ENCODE peak calls at places on chromosome 7, in eight cellular contexts. One of them, this sample, is unnamed.

GRCh38 chr7:111107576-111107975 is 16.6 kb downstream of the LRRN3 start:
- DNase-seq in testis: no peak
- DNase-seq in posterior vena cava: no peak
- DNase-seq in T-helper 2 cell: no peak
- DNase-seq in globus pallidus: no peak
- DNase-seq in cerebellum: no peak
- DNase-seq in GM03348: no peak
- DNase-seq in EH: no peak
- DNase-seq in this sample: no peak

GRCh38 chr7:150463461-150463860 is 13.0 kb downstream of the GIMAP8 start:
- DNase-seq in testis: no peak
- DNase-seq in posterior vena cava: no peak
- DNase-seq in T-helper 2 cell: no peak
- DNase-seq in globus pallidus: no peak
- DNase-seq in cerebellum: no peak
- DNase-seq in GM03348: no peak
- DNase-seq in EH: no peak
- DNase-seq in this sample: no peak

GRCh38 chr7:155987681-155988080 is 175.4 kb upstream of the SHH start:
- DNase-seq in testis: no peak
- DNase-seq in posterior vena cava: peak; percentile 34
- DNase-seq in T-helper 2 cell: no peak
- DNase-seq in globus pallidus: no peak
- DNase-seq in cerebellum: no peak
- DNase-seq in GM03348: no peak
- DNase-seq in EH: no peak
- DNase-seq in this sample: no peak

GRCh38 chr7:151761256-151761655 is 115.7 kb downstream of the PRKAG2 start:
- DNase-seq in testis: no peak
- DNase-seq in posterior vena cava: no peak
- DNase-seq in T-helper 2 cell: no peak
- DNase-seq in globus pallidus: no peak
- DNase-seq in cerebellum: no peak
- DNase-seq in GM03348: no peak
- DNase-seq in EH: no peak
- DNase-seq in this sample: no peak

GRCh38 chr7:130272456-130273080 is 5.9 kb downstream of the CPA2 start:
- DNase-seq in testis: no peak
- DNase-seq in posterior vena cava: no peak
- DNase-seq in T-helper 2 cell: no peak
- DNase-seq in globus pallidus: peak; percentile 41
- DNase-seq in cerebellum: no peak
- DNase-seq in GM03348: peak; percentile 32
- DNase-seq in EH: no peak
- DNase-seq in this sample: no peak

GRCh38 chr7:31056775-31057346 is 4.8 kb downstream of the ADCYAP1R1 start:
- DNase-seq in testis: no peak
- DNase-seq in posterior vena cava: no peak
- DNase-seq in T-helper 2 cell: no peak
- DNase-seq in globus pallidus: no peak
- DNase-seq in cerebellum: peak; percentile 82
- DNase-seq in GM03348: no peak
- DNase-seq in EH: no peak
- DNase-seq in this sample: no peak

GRCh38 chr7:28163955-28164354 is 16.6 kb downstream of the JAZF1 start:
- DNase-seq in testis: no peak
- DNase-seq in posterior vena cava: no peak
- DNase-seq in T-helper 2 cell: no peak
- DNase-seq in globus pallidus: no peak
- DNase-seq in cerebellum: no peak
- DNase-seq in GM03348: peak; percentile 40
- DNase-seq in EH: peak; percentile 89
- DNase-seq in this sample: no peak

GRCh38 chr7:84675633-84676034 is 481.0 kb upstream of the SEMA3A start:
- DNase-seq in testis: no peak
- DNase-seq in posterior vena cava: no peak
- DNase-seq in T-helper 2 cell: no peak
- DNase-seq in globus pallidus: no peak
- DNase-seq in cerebellum: no peak
- DNase-seq in GM03348: no peak
- DNase-seq in EH: no peak
- DNase-seq in this sample: no peak

GRCh38 chr7:43568529-43568928 is 14.4 kb upstream of the STK17A start:
- DNase-seq in testis: no peak
- DNase-seq in posterior vena cava: no peak
- DNase-seq in T-helper 2 cell: no peak
- DNase-seq in globus pallidus: no peak
- DNase-seq in cerebellum: no peak
- DNase-seq in GM03348: no peak
- DNase-seq in EH: peak; percentile 66
- DNase-seq in this sample: no peak

GRCh38 chr7:112946350-112946749 is 140.3 kb downstream of the GPR85 start:
- DNase-seq in testis: no peak
- DNase-seq in posterior vena cava: no peak
- DNase-seq in T-helper 2 cell: no peak
- DNase-seq in globus pallidus: no peak
- DNase-seq in cerebellum: no peak
- DNase-seq in GM03348: no peak
- DNase-seq in EH: peak; percentile 11
- DNase-seq in this sample: no peak

GRCh38 chr7:73824986-73825385 is 5.8 kb upstream of the CLDN4 start:
- DNase-seq in testis: no peak
- DNase-seq in posterior vena cava: no peak
- DNase-seq in T-helper 2 cell: no peak
- DNase-seq in globus pallidus: no peak
- DNase-seq in cerebellum: no peak
- DNase-seq in GM03348: no peak
- DNase-seq in EH: no peak
- DNase-seq in this sample: no peak

GRCh38 chr7:150941983-150942590 is 36.0 kb downstream of the KCNH2 start:
- DNase-seq in testis: peak; percentile 15
- DNase-seq in posterior vena cava: peak; percentile 78
- DNase-seq in T-helper 2 cell: peak; percentile 26
- DNase-seq in globus pallidus: no peak
- DNase-seq in cerebellum: peak; percentile 45
- DNase-seq in GM03348: no peak
- DNase-seq in EH: no peak
- DNase-seq in this sample: peak; percentile 26

GRCh38 chr7:137507096-137507495 is 163.6 kb upstream of the PTN start:
- DNase-seq in testis: no peak
- DNase-seq in posterior vena cava: no peak
- DNase-seq in T-helper 2 cell: no peak
- DNase-seq in globus pallidus: no peak
- DNase-seq in cerebellum: no peak
- DNase-seq in GM03348: no peak
- DNase-seq in EH: no peak
- DNase-seq in this sample: no peak

GRCh38 chr7:101960323-101960722 is 142.9 kb downstream of the CUX1 start:
- DNase-seq in testis: no peak
- DNase-seq in posterior vena cava: no peak
- DNase-seq in T-helper 2 cell: no peak
- DNase-seq in globus pallidus: no peak
- DNase-seq in cerebellum: no peak
- DNase-seq in GM03348: no peak
- DNase-seq in EH: no peak
- DNase-seq in this sample: no peak

GRCh38 chr7:113742377-113742776 is 176.4 kb downstream of the PPP1R3A start:
- DNase-seq in testis: no peak
- DNase-seq in posterior vena cava: no peak
- DNase-seq in T-helper 2 cell: no peak
- DNase-seq in globus pallidus: no peak
- DNase-seq in cerebellum: no peak
- DNase-seq in GM03348: no peak
- DNase-seq in EH: no peak
- DNase-seq in this sample: no peak

GRCh38 chr7:112723416-112723815 is 66.8 kb downstream of the TMEM168 start:
- DNase-seq in testis: no peak
- DNase-seq in posterior vena cava: no peak
- DNase-seq in T-helper 2 cell: no peak
- DNase-seq in globus pallidus: no peak
- DNase-seq in cerebellum: no peak
- DNase-seq in GM03348: no peak
- DNase-seq in EH: peak; percentile 6
- DNase-seq in this sample: no peak

GRCh38 chr7:101100858-101101847 is 15.9 kb downstream of the TRIM56 start:
- DNase-seq in testis: no peak
- DNase-seq in posterior vena cava: no peak
- DNase-seq in T-helper 2 cell: no peak
- DNase-seq in globus pallidus: no peak
- DNase-seq in cerebellum: no peak
- DNase-seq in GM03348: no peak
- DNase-seq in EH: peak; percentile 61
- DNase-seq in this sample: no peak

GRCh38 chr7:27901028-27901760 is 161.2 kb downstream of the TAX1BP1 start:
- DNase-seq in testis: no peak
- DNase-seq in posterior vena cava: no peak
- DNase-seq in T-helper 2 cell: no peak
- DNase-seq in globus pallidus: peak; percentile 27
- DNase-seq in cerebellum: no peak
- DNase-seq in GM03348: peak; percentile 65
- DNase-seq in EH: no peak
- DNase-seq in this sample: no peak

GRCh38 chr7:129343099-129343700 is 91.0 kb upstream of the STRIP2 start:
- DNase-seq in testis: no peak
- DNase-seq in posterior vena cava: no peak
- DNase-seq in T-helper 2 cell: no peak
- DNase-seq in globus pallidus: peak; percentile 56
- DNase-seq in cerebellum: peak; percentile 48
- DNase-seq in GM03348: peak; percentile 61
- DNase-seq in EH: peak; percentile 56
- DNase-seq in this sample: no peak

GRCh38 chr7:29329686-29330085 is 135.1 kb downstream of the CHN2 start:
- DNase-seq in testis: no peak
- DNase-seq in posterior vena cava: no peak
- DNase-seq in T-helper 2 cell: no peak
- DNase-seq in globus pallidus: no peak
- DNase-seq in cerebellum: no peak
- DNase-seq in GM03348: no peak
- DNase-seq in EH: no peak
- DNase-seq in this sample: no peak

GRCh38 chr7:101365956-101366355 is 3.3 kb downstream of the COL26A1 start:
- DNase-seq in testis: no peak
- DNase-seq in posterior vena cava: no peak
- DNase-seq in T-helper 2 cell: no peak
- DNase-seq in globus pallidus: no peak
- DNase-seq in cerebellum: no peak
- DNase-seq in GM03348: no peak
- DNase-seq in EH: no peak
- DNase-seq in this sample: no peak

GRCh38 chr7:116863168-116863670 is 832 bp downstream of the CAPZA2 start:
- DNase-seq in testis: peak; percentile 50
- DNase-seq in posterior vena cava: no peak
- DNase-seq in T-helper 2 cell: no peak
- DNase-seq in globus pallidus: peak; percentile 49
- DNase-seq in cerebellum: no peak
- DNase-seq in GM03348: peak; percentile 36
- DNase-seq in EH: peak; percentile 42
- DNase-seq in this sample: no peak

GRCh38 chr7:27130540-27131389 is at the start of gene HOXA4:
- DNase-seq in testis: peak; percentile 88
- DNase-seq in posterior vena cava: peak; percentile 97
- DNase-seq in T-helper 2 cell: peak; percentile 55
- DNase-seq in globus pallidus: peak; percentile 18
- DNase-seq in cerebellum: peak; percentile 24
- DNase-seq in GM03348: peak; percentile 98
- DNase-seq in EH: peak; percentile 90
- DNase-seq in this sample: peak; percentile 57

GRCh38 chr7:46600340-46600739 is 679.3 kb upstream of the IGFBP3 start:
- DNase-seq in testis: no peak
- DNase-seq in posterior vena cava: no peak
- DNase-seq in T-helper 2 cell: no peak
- DNase-seq in globus pallidus: no peak
- DNase-seq in cerebellum: no peak
- DNase-seq in GM03348: peak; percentile 46
- DNase-seq in EH: peak; percentile 29
- DNase-seq in this sample: no peak

GRCh38 chr7:152924238-152924637 is 164.7 kb downstream of the ACTR3B start:
- DNase-seq in testis: no peak
- DNase-seq in posterior vena cava: no peak
- DNase-seq in T-helper 2 cell: no peak
- DNase-seq in globus pallidus: peak; percentile 79
- DNase-seq in cerebellum: no peak
- DNase-seq in GM03348: no peak
- DNase-seq in EH: no peak
- DNase-seq in this sample: no peak

GRCh38 chr7:51950811-51951210 is 634.2 kb upstream of the COBL start:
- DNase-seq in testis: no peak
- DNase-seq in posterior vena cava: no peak
- DNase-seq in T-helper 2 cell: no peak
- DNase-seq in globus pallidus: no peak
- DNase-seq in cerebellum: no peak
- DNase-seq in GM03348: no peak
- DNase-seq in EH: no peak
- DNase-seq in this sample: no peak

GRCh38 chr7:2143450-2143849 is 89.3 kb downstream of the MAD1L1 start:
- DNase-seq in testis: no peak
- DNase-seq in posterior vena cava: no peak
- DNase-seq in T-helper 2 cell: no peak
- DNase-seq in globus pallidus: no peak
- DNase-seq in cerebellum: no peak
- DNase-seq in GM03348: no peak
- DNase-seq in EH: no peak
- DNase-seq in this sample: no peak

This sample was measured in activated T-helper 1 cell treated with anti-CD3 and anti-CD28 coated beads, Interleukin-2, amount 50 U/mL, for 16 hours.